ENCODE peak calls at places on chromosomes 6 and 20, in seven cellular contexts. V is ecto neural progenitor cell, X is fibroblast of mammary gland, T is NCI-H774, N is A172, Q is GM10248, I is neural progenitor cell. B is an unnamed sample.

GRCh38 chr6:24930386-24930785 is 5.4 kb downstream of the RIPOR2 start:
- DNase-seq in V (no peak), X (peak), T (no peak), N (peak), Q (no peak), I (peak), B (no peak)

GRCh38 chr20:16132399-16132798 is 440.8 kb downstream of the KIF16B start:
- DNase-seq in V (no peak), X (no peak), T (no peak), N (no peak), Q (no peak), I (no peak), B (no peak)

GRCh38 chr20:46682063-46682821 is 7.0 kb downstream of the TP53RK start:
- DNase-seq in V (no peak), X (no peak), T (no peak), N (no peak), Q (no peak), I (peak), B (no peak)

GRCh38 chr6:14986370-14986769 is 259.5 kb upstream of the JARID2 start:
- DNase-seq in V (no peak), X (no peak), T (no peak), N (no peak), Q (no peak), I (no peak), B (no peak)

GRCh38 chr6:157563611-157564284 is 182.8 kb downstream of the ZDHHC14 start:
- DNase-seq in V (no peak), X (no peak), T (no peak), N (no peak), Q (peak), I (no peak), B (peak)

GRCh38 chr20:31670371-31671228 is 32.9 kb downstream of the COX4I2 start:
- DNase-seq in V (no peak), X (no peak), T (peak), N (no peak), Q (no peak), I (no peak), B (no peak)

GRCh38 chr20:50309280-50309763 is 118.7 kb downstream of the CEBPB start:
- DNase-seq in V (no peak), X (peak), T (no peak), N (peak), Q (no peak), I (no peak), B (no peak)

GRCh38 chr6:131954775-131955107 is 3.6 kb upstream of the CCN2 start:
- DNase-seq in V (no peak), X (peak), T (no peak), N (peak), Q (no peak), I (no peak), B (no peak)

GRCh38 chr6:2376429-2377355 is 131.3 kb upstream of the GMDS start:
- DNase-seq in V (no peak), X (peak), T (no peak), N (peak), Q (no peak), I (no peak), B (no peak)

GRCh38 chr6:162857321-162857720 is 129.5 kb downstream of the PACRG start:
- DNase-seq in V (no peak), X (no peak), T (no peak), N (no peak), Q (no peak), I (peak), B (no peak)

GRCh38 chr6:127124196-127124595 is 5.7 kb downstream of the RSPO3 start:
- DNase-seq in V (no peak), X (no peak), T (no peak), N (no peak), Q (no peak), I (no peak), B (no peak)

GRCh38 chr20:63707558-63708300 is at the start of the genes ARFRP1 and ZGPAT:
- DNase-seq in V (peak), X (peak), T (peak), N (peak), Q (peak), I (peak), B (peak)

GRCh38 chr6:145137425-145137824 is 597.9 kb downstream of the EPM2A start:
- DNase-seq in V (no peak), X (peak), T (no peak), N (peak), Q (no peak), I (no peak), B (peak)

GRCh38 chr6:12844284-12845223 is 128.0 kb downstream of the PHACTR1 start:
- DNase-seq in V (no peak), X (peak), T (no peak), N (peak), Q (peak), I (peak), B (peak)

GRCh38 chr6:130829333-130829910 is 2.2 kb downstream of the SMLR1 start:
- DNase-seq in V (no peak), X (no peak), T (no peak), N (no peak), Q (no peak), I (no peak), B (no peak)

GRCh38 chr6:114650891-114651290 is 308.1 kb upstream of the HS3ST5 start:
- DNase-seq in V (no peak), X (no peak), T (no peak), N (peak), Q (no peak), I (no peak), B (no peak)

GRCh38 chr6:4133941-4134838 is 1.2 kb downstream of the ECI2 start:
- DNase-seq in V (no peak), X (peak), T (no peak), N (peak), Q (peak), I (peak), B (peak)

GRCh38 chr6:2097464-2097863 is 147.9 kb downstream of the GMDS start:
- DNase-seq in V (no peak), X (no peak), T (no peak), N (no peak), Q (no peak), I (no peak), B (no peak)

GRCh38 chr20:31922588-31922987 is 29.3 kb downstream of the PDRG1 start:
- DNase-seq in V (no peak), X (no peak), T (no peak), N (no peak), Q (no peak), I (no peak), B (no peak)

GRCh38 chr20:6660441-6660840 is 107.0 kb upstream of the BMP2 start:
- DNase-seq in V (no peak), X (no peak), T (no peak), N (no peak), Q (no peak), I (no peak), B (no peak)

GRCh38 chr6:12138936-12139335 is 126.8 kb downstream of the HIVEP1 start:
- DNase-seq in V (no peak), X (no peak), T (no peak), N (no peak), Q (no peak), I (no peak), B (no peak)

GRCh38 chr6:22024004-22024403 is 272.8 kb downstream of the PRL start:
- DNase-seq in V (no peak), X (no peak), T (no peak), N (no peak), Q (no peak), I (no peak), B (peak)

GRCh38 chr20:31842471-31843157 is 2.8 kb downstream of the FOXS1 start:
- DNase-seq in V (no peak), X (peak), T (no peak), N (peak), Q (no peak), I (peak), B (no peak)

GRCh38 chr6:97459986-97460385 is 177.0 kb upstream of the MMS22L start:
- DNase-seq in V (no peak), X (no peak), T (no peak), N (no peak), Q (no peak), I (no peak), B (no peak)

GRCh38 chr20:46784450-46785127 is 75.1 kb downstream of the SLC2A10 start:
- DNase-seq in V (no peak), X (peak), T (no peak), N (peak), Q (no peak), I (no peak), B (no peak)

GRCh38 chr6:53857318-53858094 is 62.7 kb downstream of the LRRC1 start:
- DNase-seq in V (no peak), X (no peak), T (no peak), N (no peak), Q (no peak), I (no peak), B (no peak)

GRCh38 chr20:64255361-64256281 is at the start of gene PCMTD2:
- DNase-seq in V (peak), X (peak), T (peak), N (peak), Q (peak), I (peak), B (peak)

B was measured in GM12865.